ENCODE peak calls at places on chromosomes 2 and 18, in five cellular contexts. M, X, B, P and W are unnamed samples.
A peak's percentile ranks its signal among the peaks of the same experiment; 100 is the strongest.

GRCh38 chr18:13406049-13406615 is 187.6 kb downstream of the LDLRAD4 start:
- DNase-seq in M (no peak), X (no peak), B (no peak), P (no peak), W (no peak)

GRCh38 chr2:240905176-240905781 is 857 bp upstream of the CROCC2 start:
- DNase-seq in M (no peak), X (no peak), B (peak; percentile 53), P (no peak), W (no peak)

GRCh38 chr2:158121252-158121651 is 19.6 kb downstream of the UPP2 start:
- DNase-seq in M (no peak), X (no peak), B (no peak), P (no peak), W (no peak)

GRCh38 chr18:8406486-8407250 is 202.6 kb upstream of the RAB12 start:
- DNase-seq in M (no peak), X (no peak), B (no peak), P (no peak), W (no peak)

GRCh38 chr18:8611916-8612576 is 2.8 kb downstream of the RAB12 start:
- DNase-seq in M (no peak), X (peak; percentile 54), B (no peak), P (no peak), W (no peak)

GRCh38 chr2:109663721-109664120 is 49.6 kb downstream of the SOWAHC start:
- DNase-seq in M (peak; percentile 40), X (peak; percentile 79), B (peak; percentile 44), P (peak; percentile 61), W (peak; percentile 17)

GRCh38 chr2:147844691-147845607 is at the start of gene ACVR2A:
- DNase-seq in M (no peak), X (no peak), B (peak; percentile 49), P (peak; percentile 55), W (no peak)

GRCh38 chr2:43754180-43754579 is 19.7 kb upstream of the DYNC2LI1 start:
- DNase-seq in M (no peak), X (no peak), B (no peak), P (no peak), W (no peak)

GRCh38 chr2:118255771-118256372 is 167.6 kb downstream of the INSIG2 start:
- DNase-seq in M (no peak), X (no peak), B (no peak), P (no peak), W (no peak)

GRCh38 chr2:24011278-24012104 is 1.6 kb downstream of the MFSD2B start:
- DNase-seq in M (no peak), X (no peak), B (no peak), P (no peak), W (no peak)

GRCh38 chr18:46596119-46596518 is 60.9 kb downstream of the LOXHD1 start:
- DNase-seq in M (no peak), X (no peak), B (peak; percentile 41), P (no peak), W (no peak)

GRCh38 chr18:48820483-48821250 is 130.1 kb downstream of the SMAD7 start:
- DNase-seq in M (no peak), X (no peak), B (no peak), P (no peak), W (no peak)

GRCh38 chr18:58315739-58316215 is 271.8 kb downstream of the NEDD4L start:
- DNase-seq in M (no peak), X (no peak), B (no peak), P (peak; percentile 8), W (no peak)